ENCODE peak calls at places on chromosome 6, in six cellular contexts. Z is breast epithelium, H is MM.1S, K is HAP-1, P is transverse colon, M is fibroblast of lung. B is an unnamed sample.

GRCh38 chr6:76422814-76423213 is 350.4 kb upstream of the IMPG1 start:
- DNase-seq in Z (no peak), H (no peak), K (no peak), P (no peak), M (no peak), B (no peak)

GRCh38 chr6:137660296-137660731 is 166.1 kb upstream of the OLIG3 start:
- DNase-seq in Z (no peak), H (peak; percentile 29), K (no peak), P (no peak), M (no peak), B (no peak)

GRCh38 chr6:50143011-50143719 is 93.4 kb upstream of the DEFB112 start:
- DNase-seq in Z (no peak), H (no peak), K (no peak), P (no peak), M (peak; percentile 27), B (no peak)

GRCh38 chr6:135901776-135902524 is 50.4 kb downstream of the PDE7B start:
- DNase-seq in Z (no peak), H (no peak), K (no peak), P (no peak), M (peak; percentile 98), B (no peak)

GRCh38 chr6:9095671-9096260 is 660.4 kb upstream of the SLC35B3 start:
- DNase-seq in Z (no peak), H (no peak), K (no peak), P (no peak), M (no peak), B (no peak)

GRCh38 chr6:50889492-50889891 is 70.8 kb downstream of the TFAP2B start:
- DNase-seq in Z (no peak), H (no peak), K (no peak), P (no peak), M (no peak), B (no peak)

GRCh38 chr6:38604700-38605099 is 35.0 kb downstream of the BTBD9 start:
- DNase-seq in Z (no peak), H (no peak), K (no peak), P (no peak), M (peak; percentile 11), B (no peak)

GRCh38 chr6:71393471-71393870 is 104.9 kb downstream of the OGFRL1 start:
- DNase-seq in Z (no peak), H (no peak), K (no peak), P (no peak), M (peak; percentile 43), B (no peak)

GRCh38 chr6:148272084-148272483 is 70.6 kb upstream of the SASH1 start:
- DNase-seq in Z (no peak), H (no peak), K (no peak), P (no peak), M (peak; percentile 93), B (no peak)

GRCh38 chr6:33018904-33019303 is 9.5 kb upstream of the HLA-DOA start:
- DNase-seq in Z (peak; percentile 35), H (peak; percentile 56), K (no peak), P (peak; percentile 74), M (peak; percentile 33), B (peak; percentile 73)

GRCh38 chr6:134029495-134030455 is 22.6 kb downstream of the SLC2A12 start:
- DNase-seq in Z (no peak), H (no peak), K (no peak), P (no peak), M (peak; percentile 63), B (no peak)

GRCh38 chr6:148700713-148701392 is 46.0 kb upstream of the UST start:
- DNase-seq in Z (no peak), H (peak; percentile 53), K (no peak), P (peak; percentile 11), M (peak; percentile 60), B (no peak)

GRCh38 chr6:95133578-95133977 is 443.8 kb upstream of the MANEA start:
- DNase-seq in Z (no peak), H (no peak), K (peak; percentile 16), P (no peak), M (peak; percentile 24), B (no peak)

GRCh38 chr6:150713876-150714275 is 114.2 kb downstream of the PLEKHG1 start:
- DNase-seq in Z (no peak), H (no peak), K (peak; percentile 83), P (no peak), M (no peak), B (no peak)

GRCh38 chr6:13268914-13269532 is 59.3 kb downstream of the TBC1D7 start:
- DNase-seq in Z (no peak), H (no peak), K (no peak), P (no peak), M (peak; percentile 17), B (no peak)

GRCh38 chr6:55568779-55569439 is 10.1 kb downstream of the HMGCLL1 start:
- DNase-seq in Z (no peak), H (no peak), K (no peak), P (no peak), M (peak; percentile 57), B (no peak)

GRCh38 chr6:53500095-53500494 is 44.8 kb downstream of the GCLC start:
- DNase-seq in Z (no peak), H (no peak), K (no peak), P (no peak), M (no peak), B (no peak)

GRCh38 chr6:84442241-84442640 is 214.8 kb upstream of the CEP162 start:
- DNase-seq in Z (no peak), H (no peak), K (no peak), P (no peak), M (no peak), B (no peak)

GRCh38 chr6:71349395-71349794 is 60.8 kb downstream of the OGFRL1 start:
- DNase-seq in Z (no peak), H (peak; percentile 39), K (peak; percentile 32), P (no peak), M (peak; percentile 72), B (no peak)

GRCh38 chr6:150297327-150298028 is 71.3 kb upstream of the IYD start:
- DNase-seq in Z (peak; percentile 69), H (no peak), K (no peak), P (peak; percentile 35), M (peak; percentile 80), B (no peak)

GRCh38 chr6:31125162-31125561 is 4.9 kb upstream of the CDSN start:
- DNase-seq in Z (peak; percentile 95), H (no peak), K (no peak), P (no peak), M (no peak), B (no peak)

GRCh38 chr6:156595481-156595880 is 181.7 kb upstream of the ARID1B start:
- DNase-seq in Z (no peak), H (no peak), K (no peak), P (no peak), M (no peak), B (no peak)

GRCh38 chr6:89360415-89360999 is 8.0 kb upstream of the UBE2J1 start:
- DNase-seq in Z (no peak), H (peak; percentile 75), K (no peak), P (no peak), M (peak; percentile 18), B (peak; percentile 55)

GRCh38 chr6:139374357-139375238 is at the start of gene CITED2:
- DNase-seq in Z (peak; percentile 89), H (peak; percentile 93), K (peak; percentile 83), P (peak; percentile 97), M (peak; percentile 98), B (peak; percentile 94)

GRCh38 chr6:52388790-52389189 is 26.8 kb downstream of the PAQR8 start:
- DNase-seq in Z (no peak), H (no peak), K (no peak), P (no peak), M (no peak), B (no peak)

DNA sequence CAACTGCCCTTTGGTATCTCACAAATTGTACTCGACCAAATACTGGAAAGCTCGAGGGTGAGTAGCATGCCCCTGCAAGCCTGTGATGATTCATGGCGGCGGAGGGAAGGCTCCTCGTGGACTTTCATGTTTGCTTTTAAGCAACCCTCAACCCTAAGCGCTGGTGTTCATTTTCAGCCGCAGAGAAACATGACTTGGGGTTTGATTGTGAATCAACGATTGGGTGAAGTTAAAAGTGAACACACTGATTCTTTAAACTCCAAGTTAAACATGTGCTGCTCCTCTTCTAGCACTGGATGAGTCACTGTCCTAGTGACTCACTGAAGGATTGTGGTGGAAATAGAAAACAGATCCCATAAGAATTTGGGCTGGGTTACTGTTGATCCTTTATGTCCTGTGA is 8.3 kb downstream of the CD109 start:
- DNase-seq in Z (peak; percentile 26), H (no peak), K (no peak), P (no peak), M (peak; percentile 96), B (no peak)
- H3K4me3 ChIP-seq in Z (peak overlapping the region; percentile 29), H (no peak overlapping the region), K (no peak overlapping the region), P (no peak overlapping the region), M (peak overlapping the region; percentile 26), B (no peak overlapping the region)

GRCh38 chr6:34834789-34835518 is 43.1 kb downstream of the BLTP3A start:
- DNase-seq in Z (no peak), H (no peak), K (no peak), P (no peak), M (no peak), B (no peak)
- H3K36me3 ChIP-seq in Z (no peaks in the 10 kb centered on the region), H (no peaks in the 10 kb centered on the region), K (peaks cover 50% of the 10 kb centered on the region), P (no peaks in the 10 kb centered on the region), M (no peaks in the 10 kb centered on the region), B (peaks cover 8% of the 10 kb centered on the region)

DNA sequence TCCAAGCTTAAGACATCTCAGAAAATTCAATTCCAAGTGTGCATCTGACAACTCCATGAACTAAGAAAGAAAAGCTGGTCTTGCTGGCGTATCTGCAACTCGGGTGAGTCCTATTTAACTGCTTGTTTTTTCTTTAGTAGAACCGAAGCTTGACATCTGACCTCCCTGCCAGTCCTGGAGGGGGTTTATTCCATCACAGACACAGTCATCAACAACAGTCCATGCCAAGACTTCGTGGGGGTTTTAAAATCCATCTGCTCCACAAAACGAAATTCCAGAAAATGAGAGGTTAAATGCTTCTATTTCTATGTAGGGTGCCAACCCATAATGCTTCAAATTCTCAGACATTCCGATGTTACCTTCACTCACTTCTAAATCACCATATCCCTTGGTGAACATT is 133.9 kb downstream of the IPCEF1 start:
- DNase-seq in Z (no peak), H (no peak), K (no peak), P (no peak), M (no peak), B (no peak)
- H3K4me3 ChIP-seq in Z (no peak overlapping the region), H (no peak overlapping the region), K (no peak overlapping the region), P (no peak overlapping the region), M (no peak overlapping the region), B (no peak overlapping the region)

GRCh38 chr6:143754204-143754603 is 76.4 kb downstream of the PHACTR2 start:
- DNase-seq in Z (no peak), H (no peak), K (no peak), P (no peak), M (no peak), B (no peak)

GRCh38 chr6:143753678-143754077 is 75.9 kb downstream of the PHACTR2 start:
- DNase-seq in Z (no peak), H (no peak), K (no peak), P (no peak), M (no peak), B (no peak)

GRCh38 chr6:143752459-143752858 is 74.7 kb downstream of the PHACTR2 start:
- DNase-seq in Z (no peak), H (no peak), K (no peak), P (no peak), M (no peak), B (no peak)

GRCh38 chr6:143747347-143747842 is 69.6 kb downstream of the PHACTR2 start:
- DNase-seq in Z (no peak), H (no peak), K (no peak), P (no peak), M (no peak), B (no peak)

DNA sequence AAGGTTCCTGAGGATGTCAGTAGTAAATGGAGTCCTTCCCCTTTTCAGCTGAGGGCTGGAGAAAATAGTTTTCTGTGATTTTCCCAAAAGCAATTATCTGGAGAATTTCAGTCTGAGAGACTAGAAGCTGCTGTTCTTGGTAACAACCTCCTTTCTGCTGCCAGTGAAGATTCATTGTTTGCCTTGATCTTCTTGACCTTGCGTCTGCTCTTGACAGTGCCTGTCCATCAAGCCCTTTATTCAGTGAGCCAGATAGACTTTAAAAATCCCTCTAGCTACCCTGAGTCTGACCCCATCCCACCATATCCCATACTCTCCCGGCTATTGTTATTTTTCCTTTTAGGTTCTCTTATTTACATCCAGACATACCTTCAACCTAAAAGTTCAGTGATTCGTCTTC is 73.2 kb downstream of the PHACTR2 start:
- DNase-seq in Z (no peak), H (no peak), K (no peak), P (no peak), M (no peak), B (no peak)
- H3K36me3 ChIP-seq in Z (no peaks in the 10 kb centered on the region), H (no peaks in the 10 kb centered on the region), K (no peaks in the 10 kb centered on the region), P (no peaks in the 10 kb centered on the region), M (no peaks in the 10 kb centered on the region), B (no peaks in the 10 kb centered on the region)

B was measured in GM06990.